ENCODE peak calls at places on chromosomes 12 and 14, in nine cellular contexts. Z is psoas muscle; H is heart left ventricle; G is Peyer's patch; S is mesendoderm; X is CD8-positive, alpha-beta memory T cell; T is IMR-90; I is body of pancreas; N is esophagus squamous epithelium. O is an unnamed sample. For H3K4me1, the result is how much of the 10 kb centered on the place peaks cover.

GRCh38 chr12:108468149-108468968 is 46.7 kb upstream of the FICD start:
- DNase-seq in T (peak), S (peak), X (peak), I (no peak), N (no peak), G (no peak), H (peak), Z (no peak), O (no peak)

GRCh38 chr12:56143870-56144269 is 8.5 kb upstream of the MYL6B start:
- DNase-seq in G (no peak), I (no peak), N (no peak), S (no peak), X (no peak), Z (no peak), T (no peak), H (peak), O (no peak)

GRCh38 chr14:37618498-37619041 is 23.1 kb downstream of the TTC6 start:
- DNase-seq in T (no peak), Z (no peak), H (no peak), X (no peak), S (no peak), G (no peak), N (no peak), I (no peak), O (no peak)

GRCh38 chr12:2622460-2622859 is 172.3 kb upstream of the FKBP4 start:
- DNase-seq in Z (no peak), I (no peak), S (no peak), H (no peak), X (no peak), N (no peak), G (no peak), T (no peak), O (no peak)

GRCh38 chr12:93181396-93181965 is 196.2 kb upstream of the NUDT4 start:
- DNase-seq in I (no peak), H (no peak), Z (no peak), X (no peak), N (no peak), T (no peak), G (no peak), S (no peak), O (no peak)

GRCh38 chr14:76371066-76371465 is 4.9 kb upstream of the ESRRB start:
- DNase-seq in N (no peak), I (no peak), X (no peak), S (no peak), Z (no peak), G (no peak), T (no peak), H (no peak), O (no peak)

GRCh38 chr12:5898874-5899273 is 46.2 kb downstream of the ANO2 start:
- DNase-seq in Z (no peak), N (no peak), X (no peak), G (no peak), T (no peak), I (no peak), S (peak), H (no peak), O (no peak)

GRCh38 chr12:15558915-15559528 is 230.2 kb downstream of the EPS8 start:
- DNase-seq in I (no peak), N (no peak), S (no peak), Z (no peak), X (no peak), T (peak), G (no peak), H (no peak), O (no peak)

GRCh38 chr14:100875126-100875525 is 28.4 kb downstream of the RTL1 start:
- DNase-seq in G (peak), I (no peak), H (no peak), S (no peak), T (no peak), Z (peak), X (no peak), N (no peak), O (no peak)

GRCh38 chr14:105092912-105093425 is 27.7 kb upstream of the GPR132 start:
- DNase-seq in T (peak), Z (no peak), S (no peak), I (peak), X (peak), G (peak), N (no peak), H (peak), O (peak)

GRCh38 chr14:34722723-34723545 is 8.5 kb upstream of the CFL2 start:
- DNase-seq in I (peak), X (peak), Z (no peak), N (no peak), H (peak), S (peak), G (no peak), T (peak), O (no peak)

GRCh38 chr12:100672075-100672592 is 98.7 kb downstream of the GAS2L3 start:
- DNase-seq in T (no peak), I (no peak), H (no peak), S (peak), G (no peak), Z (peak), X (no peak), N (no peak), O (no peak)

GRCh38 chr14:94112513-94113060 is 2.1 kb downstream of the IFI27 start:
- DNase-seq in G (no peak), H (no peak), I (no peak), X (no peak), T (no peak), N (no peak), Z (no peak), S (no peak), O (no peak)

GRCh38 chr12:105226219-105226618 is 9.8 kb downstream of the APPL2 start:
- DNase-seq in X (peak), N (no peak), I (peak), Z (peak), S (peak), H (peak), T (peak), G (no peak), O (peak)

GRCh38 chr14:100660498-100661339 is 66.0 kb upstream of the DLK1 start:
- DNase-seq in I (no peak), G (no peak), H (no peak), T (peak), X (no peak), S (no peak), Z (no peak), N (no peak), O (no peak)

GRCh38 chr14:100091386-100091785 is 26.2 kb downstream of the EVL start:
- DNase-seq in H (no peak), G (no peak), T (no peak), S (no peak), X (no peak), I (no peak), Z (no peak), N (no peak), O (no peak)

GRCh38 chr12:40947812-40948211 is 240.3 kb upstream of the PDZRN4 start:
- DNase-seq in H (no peak), X (no peak), G (no peak), S (no peak), Z (no peak), I (no peak), T (no peak), N (no peak), O (no peak)

GRCh38 chr12:94867066-94867855 is 136.2 kb downstream of the NDUFA12 start:
- DNase-seq in X (no peak), T (peak), I (no peak), G (no peak), H (no peak), S (no peak), Z (no peak), N (no peak), O (no peak)

GRCh38 chr14:55697358-55697985 is 117.5 kb downstream of the KTN1 start:
- DNase-seq in X (no peak), G (peak), Z (no peak), S (peak), I (no peak), N (no peak), H (no peak), T (no peak), O (no peak)

GRCh38 chr12:40946612-40947194 is 241.4 kb upstream of the PDZRN4 start:
- DNase-seq in T (peak), N (no peak), Z (no peak), X (no peak), S (peak), H (no peak), I (no peak), G (no peak), O (no peak)

GRCh38 chr12:93167841-93168492 is 209.8 kb upstream of the NUDT4 start:
- DNase-seq in X (no peak), T (no peak), I (no peak), G (no peak), Z (no peak), S (peak), H (no peak), N (no peak), O (no peak)

DNA sequence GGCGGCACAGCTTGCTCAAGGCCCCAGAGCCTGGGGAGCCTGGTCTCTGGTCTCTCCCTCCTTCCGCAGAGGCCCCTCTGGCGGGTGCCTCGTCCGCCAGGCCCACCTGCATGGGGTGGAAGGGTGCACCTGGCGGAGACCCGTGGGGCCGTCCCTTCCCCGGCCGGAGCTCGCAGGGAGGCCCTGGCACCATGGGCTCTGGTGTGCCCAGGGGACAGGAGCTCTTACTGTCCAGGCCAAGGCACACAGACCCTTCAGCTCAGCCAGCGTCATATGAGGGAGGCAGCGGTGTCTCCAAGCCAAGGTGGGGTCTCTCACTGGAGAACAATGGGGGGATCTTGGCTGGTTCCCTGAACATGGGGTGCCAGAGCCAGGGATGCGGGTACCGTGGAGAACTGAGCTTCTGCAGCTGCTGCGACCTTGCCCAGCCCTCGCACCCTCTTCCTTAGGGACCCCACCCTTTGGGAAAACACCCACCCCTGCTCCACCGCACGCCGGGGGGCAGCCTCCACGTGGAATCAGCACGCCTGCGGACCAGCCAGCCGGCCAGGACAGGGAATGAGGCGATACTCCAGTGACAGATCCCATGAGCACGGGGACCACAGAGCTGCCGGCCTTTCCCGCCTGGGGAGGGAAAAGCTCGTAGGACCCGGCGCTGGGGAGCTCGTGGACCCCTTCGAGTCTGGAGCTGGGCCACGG is 25.7 kb upstream of the GALNT9 start:
- DNase-seq in X (no peak), T (no peak), N (no peak), Z (peak), I (no peak), H (no peak), G (no peak), S (no peak), O (no peak)
- H3K4me1 ChIP-seq in X (under half), T (under half), N (under half), Z (under half), I (under half), H (under half), G (under half), S (under half), O (under half)

GRCh38 chr14:50425816-50426215 is 29.1 kb upstream of the CDKL1 start:
- DNase-seq in H (no peak), T (peak), S (no peak), N (no peak), Z (no peak), X (no peak), I (no peak), G (no peak), O (no peak)
- H3K4me3 ChIP-seq in H (no peak), T (no peak), S (no peak), N (no peak), Z (no peak), X (no peak), I (no peak), G (no peak), O (no peak)

GRCh38 chr14:43116341-43116740 is 1390.7 kb downstream of the FSCB start:
- DNase-seq in G (no peak), N (no peak), H (no peak), Z (no peak), T (no peak), S (no peak), I (no peak), X (no peak), O (no peak)
- H3K4me1 ChIP-seq in G (under half), N (under half), H (under half), Z (under half), T (under half), S (under half), I (under half), X (under half), O (under half)

DNA sequence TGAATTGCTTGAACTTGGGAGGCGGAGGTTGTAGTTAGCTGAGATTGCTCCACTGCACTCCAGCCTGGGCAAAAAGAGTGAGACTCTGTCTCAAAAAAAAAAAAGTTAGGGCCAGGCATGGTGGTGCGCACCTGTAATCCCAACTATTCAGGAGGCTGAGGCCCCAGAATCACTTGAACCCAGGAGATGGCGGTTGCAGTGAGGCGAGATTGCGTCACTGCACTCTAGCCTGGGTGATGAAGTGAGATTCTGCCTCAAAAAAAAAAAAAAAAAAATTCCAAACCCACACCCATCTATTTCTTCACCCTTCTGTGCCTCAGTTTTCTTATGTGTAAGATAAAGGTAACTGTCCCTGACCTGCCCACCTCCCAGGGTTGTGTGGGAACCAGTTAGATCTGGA is 11.0 kb upstream of the MLXIP start:
- DNase-seq in I (no peak), Z (no peak), X (no peak), T (no peak), S (no peak), H (no peak), G (no peak), N (no peak), O (no peak)
- H3K4me3 ChIP-seq in I (no peak), Z (no peak), X (peak), T (no peak), S (no peak), H (no peak), G (peak), N (no peak), O (no peak)

GRCh38 chr12:110668480-110669192 is 20.3 kb downstream of the HVCN1 start:
- DNase-seq in Z (no peak), I (no peak), N (no peak), G (no peak), H (no peak), X (no peak), T (no peak), S (no peak), O (no peak)

GRCh38 chr12:110667671-110668070 is 21.2 kb downstream of the HVCN1 start:
- DNase-seq in T (no peak), H (no peak), I (no peak), X (no peak), G (no peak), S (no peak), Z (no peak), N (no peak), O (no peak)

GRCh38 chr12:110669193-110669502 is 19.8 kb downstream of the HVCN1 start:
- DNase-seq in S (no peak), N (no peak), I (no peak), Z (no peak), T (no peak), H (no peak), X (no peak), G (no peak), O (no peak)

GRCh38 chr12:110666892-110667291 is 22.0 kb downstream of the HVCN1 start:
- DNase-seq in S (no peak), Z (no peak), H (no peak), T (no peak), I (no peak), N (no peak), G (no peak), X (no peak), O (no peak)

GRCh38 chr12:110670161-110670701 is 18.7 kb downstream of the HVCN1 start:
- DNase-seq in T (no peak), S (no peak), I (no peak), G (no peak), Z (no peak), H (no peak), N (no peak), X (no peak), O (no peak)
- H3K4me1 ChIP-seq in T (under half), S (under half), I (under half), G (under half), Z (under half), H (under half), N (under half), X (under half), O (under half)